ENCODE peak calls at places on chromosome X, in five cellular contexts. C, R, H, Y and E are unnamed samples.

GRCh38 chrX:68077378-68077777 is 355.9 kb downstream of the OPHN1 start:
- DNase-seq in C (no peak), R (no peak), H (no peak), Y (no peak), E (no peak)

GRCh38 chrX:104469771-104470170 is 96.2 kb upstream of the IL1RAPL2 start:
- DNase-seq in C (no peak), R (no peak), H (no peak), Y (no peak), E (no peak)

GRCh38 chrX:638482-639131 is 8.0 kb downstream of the SHOX start:
- DNase-seq in C (no peak), R (no peak), H (no peak), Y (no peak), E (no peak)

GRCh38 chrX:103329991-103330390 is at the start of gene TCEAL7:
- DNase-seq in C (peak), R (no peak), H (peak), Y (peak), E (peak)

GRCh38 chrX:150683536-150684146 is 9.6 kb upstream of the MTMR1 start:
- DNase-seq in C (peak), R (no peak), H (no peak), Y (peak), E (peak)

GRCh38 chrX:2608638-2609430 is 82.3 kb upstream of the CD99 start:
- DNase-seq in C (peak), R (peak), H (peak), Y (peak), E (peak)

GRCh38 chrX:105869676-105870075 is 47.3 kb downstream of the NRK start:
- DNase-seq in C (no peak), R (no peak), H (no peak), Y (no peak), E (no peak)

GRCh38 chrX:34918856-34919255 is 23.7 kb upstream of the FAM47B start:
- DNase-seq in C (peak), R (peak), H (peak), Y (peak), E (peak)

GRCh38 chrX:69504626-69505612 is 793 bp downstream of the NALF2 start:
- DNase-seq in C (no peak), R (no peak), H (no peak), Y (peak), E (no peak)

GRCh38 chrX:17038277-17038676 is 91.8 kb downstream of the REPS2 start:
- DNase-seq in C (no peak), R (no peak), H (no peak), Y (no peak), E (no peak)

GRCh38 chrX:3518870-3519269 is 172.4 kb upstream of the MXRA5 start:
- DNase-seq in C (no peak), R (no peak), H (peak), Y (no peak), E (peak)

GRCh38 chrX:20720954-20721626 is 454.4 kb upstream of the RPS6KA3 start:
- DNase-seq in C (no peak), R (no peak), H (no peak), Y (no peak), E (no peak)

GRCh38 chrX:108177321-108177990 is 85.9 kb downstream of the ATG4A start:
- DNase-seq in C (peak), R (no peak), H (no peak), Y (peak), E (no peak)

GRCh38 chrX:65745992-65746391 is 78.5 kb downstream of the MSN start:
- DNase-seq in C (no peak), R (no peak), H (no peak), Y (no peak), E (no peak)